ENCODE peak calls at places on chromosomes 5 and 9, in five cellular contexts. One of them, this sample, is unnamed.

GRCh38 chr5:91219803-91220371 is 163.2 kb downstream of the ARRDC3 start:
- DNase-seq in nephron progenitor cell: no peak
- DNase-seq in endothelial cell: peak
- DNase-seq in fibroblast of lung: peak
- DNase-seq in RWPE1: no peak
- DNase-seq in this sample: no peak

GRCh38 chr9:99819484-99820329 is 2.0 kb upstream of the NR4A3 start:
- DNase-seq in nephron progenitor cell: peak
- DNase-seq in endothelial cell: peak
- DNase-seq in fibroblast of lung: peak
- DNase-seq in RWPE1: peak
- DNase-seq in this sample: peak

GRCh38 chr9:93188426-93189368 is 4.8 kb downstream of the WNK2 start:
- DNase-seq in nephron progenitor cell: no peak
- DNase-seq in fibroblast of lung: no peak
- DNase-seq in RWPE1: no peak
- DNase-seq in endothelial cell: no peak
- DNase-seq in this sample: peak

GRCh38 chr5:976849-977751 is 31.5 kb upstream of the NKD2 start:
- DNase-seq in fibroblast of lung: no peak
- DNase-seq in endothelial cell: no peak
- DNase-seq in nephron progenitor cell: no peak
- DNase-seq in RWPE1: no peak
- DNase-seq in this sample: no peak

GRCh38 chr9:751137-752051 is 90.1 kb upstream of the DMRT1 start:
- DNase-seq in nephron progenitor cell: peak
- DNase-seq in fibroblast of lung: no peak
- DNase-seq in RWPE1: no peak
- DNase-seq in endothelial cell: no peak
- DNase-seq in this sample: no peak

GRCh38 chr9:100354121-100354800 is 1.5 kb upstream of the TEX10 start:
- DNase-seq in RWPE1: no peak
- DNase-seq in endothelial cell: no peak
- DNase-seq in fibroblast of lung: no peak
- DNase-seq in nephron progenitor cell: no peak
- DNase-seq in this sample: no peak

GRCh38 chr5:10703676-10704075 is 57.4 kb downstream of the DAP start:
- DNase-seq in RWPE1: no peak
- DNase-seq in fibroblast of lung: no peak
- DNase-seq in endothelial cell: no peak
- DNase-seq in nephron progenitor cell: no peak
- DNase-seq in this sample: no peak

GRCh38 chr9:126166291-126166690 is 160.3 kb upstream of the MVB12B start:
- DNase-seq in fibroblast of lung: no peak
- DNase-seq in RWPE1: no peak
- DNase-seq in endothelial cell: no peak
- DNase-seq in nephron progenitor cell: no peak
- DNase-seq in this sample: no peak

GRCh38 chr5:117249086-117249815 is 674.6 kb upstream of the SEMA6A start:
- DNase-seq in fibroblast of lung: no peak
- DNase-seq in nephron progenitor cell: no peak
- DNase-seq in RWPE1: no peak
- DNase-seq in endothelial cell: no peak
- DNase-seq in this sample: no peak

GRCh38 chr9:127572961-127573727 is 38.9 kb upstream of the STXBP1 start:
- DNase-seq in nephron progenitor cell: no peak
- DNase-seq in fibroblast of lung: peak
- DNase-seq in RWPE1: no peak
- DNase-seq in endothelial cell: no peak
- DNase-seq in this sample: no peak

GRCh38 chr5:72152506-72152905 is 45.2 kb downstream of the MAP1B start:
- DNase-seq in fibroblast of lung: no peak
- DNase-seq in nephron progenitor cell: no peak
- DNase-seq in RWPE1: no peak
- DNase-seq in endothelial cell: no peak
- DNase-seq in this sample: no peak

GRCh38 chr9:97570899-97571298 is 62.3 kb downstream of the TSTD2 start:
- DNase-seq in fibroblast of lung: no peak
- DNase-seq in RWPE1: no peak
- DNase-seq in endothelial cell: no peak
- DNase-seq in nephron progenitor cell: no peak
- DNase-seq in this sample: no peak

GRCh38 chr9:94870793-94871558 is 144.5 kb downstream of the AOPEP start:
- DNase-seq in fibroblast of lung: no peak
- DNase-seq in RWPE1: peak
- DNase-seq in endothelial cell: no peak
- DNase-seq in nephron progenitor cell: no peak
- DNase-seq in this sample: no peak

GRCh38 chr5:137186759-137187461 is 312.2 kb downstream of the SPOCK1 start:
- DNase-seq in fibroblast of lung: no peak
- DNase-seq in RWPE1: peak
- DNase-seq in nephron progenitor cell: no peak
- DNase-seq in endothelial cell: no peak
- DNase-seq in this sample: no peak

GRCh38 chr5:111655169-111655924 is 101.6 kb downstream of the NREP start:
- DNase-seq in RWPE1: peak
- DNase-seq in nephron progenitor cell: no peak
- DNase-seq in endothelial cell: no peak
- DNase-seq in fibroblast of lung: peak
- DNase-seq in this sample: no peak

GRCh38 chr5:94432499-94432898 is 185.9 kb downstream of the KIAA0825 start:
- DNase-seq in fibroblast of lung: peak
- DNase-seq in endothelial cell: no peak
- DNase-seq in RWPE1: no peak
- DNase-seq in nephron progenitor cell: no peak
- DNase-seq in this sample: no peak

GRCh38 chr5:912356-913091 is 19.8 kb downstream of the TRIP13 start:
- DNase-seq in RWPE1: peak
- DNase-seq in endothelial cell: no peak
- DNase-seq in fibroblast of lung: peak
- DNase-seq in nephron progenitor cell: no peak
- DNase-seq in this sample: no peak

GRCh38 chr5:148751025-148751424 is 75.4 kb upstream of the ADRB2 start:
- DNase-seq in nephron progenitor cell: no peak
- DNase-seq in RWPE1: no peak
- DNase-seq in fibroblast of lung: no peak
- DNase-seq in endothelial cell: no peak
- DNase-seq in this sample: no peak

GRCh38 chr5:88695232-88695631 is 187.8 kb downstream of the MEF2C start:
- DNase-seq in nephron progenitor cell: no peak
- DNase-seq in endothelial cell: no peak
- DNase-seq in fibroblast of lung: no peak
- DNase-seq in RWPE1: no peak
- DNase-seq in this sample: no peak

GRCh38 chr5:2549902-2550301 is 201.6 kb downstream of the IRX2 start:
- DNase-seq in endothelial cell: no peak
- DNase-seq in RWPE1: no peak
- DNase-seq in nephron progenitor cell: no peak
- DNase-seq in fibroblast of lung: no peak
- DNase-seq in this sample: no peak

GRCh38 chr5:40410231-40410861 is 269.4 kb upstream of the PTGER4 start:
- DNase-seq in nephron progenitor cell: no peak
- DNase-seq in RWPE1: peak
- DNase-seq in fibroblast of lung: peak
- DNase-seq in endothelial cell: no peak
- DNase-seq in this sample: no peak

GRCh38 chr9:108569624-108570023 is 286.2 kb downstream of the ACTL7B start:
- DNase-seq in nephron progenitor cell: no peak
- DNase-seq in RWPE1: peak
- DNase-seq in endothelial cell: no peak
- DNase-seq in fibroblast of lung: peak
- DNase-seq in this sample: peak

GRCh38 chr9:88535226-88535931 is 401 bp downstream of the NXNL2 start:
- DNase-seq in RWPE1: no peak
- DNase-seq in nephron progenitor cell: peak
- DNase-seq in fibroblast of lung: no peak
- DNase-seq in endothelial cell: peak
- DNase-seq in this sample: peak

GRCh38 chr5:173925449-173926071 is 37.4 kb downstream of the CPEB4 start:
- DNase-seq in endothelial cell: peak
- DNase-seq in fibroblast of lung: peak
- DNase-seq in nephron progenitor cell: peak
- DNase-seq in RWPE1: peak
- DNase-seq in this sample: peak

GRCh38 chr5:139022528-139022927 is 147.4 kb upstream of the LRRTM2 start:
- DNase-seq in RWPE1: peak
- DNase-seq in nephron progenitor cell: no peak
- DNase-seq in endothelial cell: no peak
- DNase-seq in fibroblast of lung: no peak
- DNase-seq in this sample: no peak

GRCh38 chr5:141529002-141529401 is 40.1 kb downstream of the PCDHGC5 start:
- DNase-seq in nephron progenitor cell: no peak
- DNase-seq in endothelial cell: no peak
- DNase-seq in RWPE1: no peak
- DNase-seq in fibroblast of lung: peak
- DNase-seq in this sample: no peak

GRCh38 chr9:123952631-123953147 is 22.8 kb upstream of the DENND1A start:
- DNase-seq in nephron progenitor cell: no peak
- DNase-seq in fibroblast of lung: no peak
- DNase-seq in endothelial cell: no peak
- DNase-seq in RWPE1: no peak
- DNase-seq in this sample: no peak

GRCh38 chr9:107178302-107178701 is 104.8 kb upstream of the RAD23B start:
- DNase-seq in RWPE1: no peak
- DNase-seq in nephron progenitor cell: no peak
- DNase-seq in endothelial cell: no peak
- DNase-seq in fibroblast of lung: peak
- DNase-seq in this sample: no peak

DNA sequence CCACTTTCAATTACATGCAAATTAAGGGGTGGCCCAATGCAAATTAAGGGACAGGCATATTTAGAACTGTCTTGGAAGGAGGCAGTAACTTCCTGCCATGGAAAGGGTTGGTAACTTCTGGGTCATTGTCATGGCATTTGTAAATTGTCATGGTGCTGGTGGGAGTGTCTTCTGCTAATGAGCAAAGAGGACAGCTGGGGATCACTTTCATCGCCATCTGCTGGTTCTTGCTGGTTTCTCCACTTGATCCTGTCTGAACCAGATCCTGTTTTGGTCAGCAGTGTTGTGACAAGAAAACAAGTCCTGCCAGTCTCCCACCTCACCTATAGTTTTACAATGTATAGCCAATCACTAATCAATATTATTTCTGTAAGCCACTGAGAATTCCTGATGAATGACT is 23.4 kb upstream of the UGT3A2 start:
- DNase-seq in fibroblast of lung: peak
- DNase-seq in nephron progenitor cell: no peak
- DNase-seq in endothelial cell: peak
- DNase-seq in RWPE1: no peak
- DNase-seq in this sample: peak
- TF ChIP-seq CTCF in fibroblast of lung: peak
- TF ChIP-seq CTCF in nephron progenitor cell: no peak
- TF ChIP-seq CTCF in endothelial cell: peak
- TF ChIP-seq CTCF in RWPE1: no peak
- TF ChIP-seq CTCF in this sample: no peak

GRCh38 chr5:61435368-61435767 is 103.3 kb downstream of the ZSWIM6 start:
- DNase-seq in nephron progenitor cell: no peak
- DNase-seq in endothelial cell: no peak
- DNase-seq in RWPE1: no peak
- DNase-seq in fibroblast of lung: no peak
- DNase-seq in this sample: no peak

GRCh38 chr5:61440086-61440485 is 108.0 kb downstream of the ZSWIM6 start:
- DNase-seq in endothelial cell: no peak
- DNase-seq in RWPE1: no peak
- DNase-seq in nephron progenitor cell: no peak
- DNase-seq in fibroblast of lung: no peak
- DNase-seq in this sample: no peak

GRCh38 chr5:61441742-61442141 is 109.7 kb downstream of the ZSWIM6 start:
- DNase-seq in nephron progenitor cell: no peak
- DNase-seq in RWPE1: no peak
- DNase-seq in endothelial cell: no peak
- DNase-seq in fibroblast of lung: no peak
- DNase-seq in this sample: no peak

GRCh38 chr5:61440596-61440995 is 108.5 kb downstream of the ZSWIM6 start:
- DNase-seq in fibroblast of lung: no peak
- DNase-seq in RWPE1: peak
- DNase-seq in endothelial cell: no peak
- DNase-seq in nephron progenitor cell: no peak
- DNase-seq in this sample: no peak
- TF ChIP-seq CTCF in fibroblast of lung: no peak
- TF ChIP-seq CTCF in RWPE1: no peak
- TF ChIP-seq CTCF in endothelial cell: no peak
- TF ChIP-seq CTCF in nephron progenitor cell: no peak
- TF ChIP-seq CTCF in this sample: no peak

GRCh38 chr9:2161661-2162060 is 146.5 kb downstream of the SMARCA2 start:
- DNase-seq in RWPE1: no peak
- DNase-seq in fibroblast of lung: no peak
- DNase-seq in nephron progenitor cell: no peak
- DNase-seq in endothelial cell: no peak
- DNase-seq in this sample: no peak

GRCh38 chr9:2164268-2164667 is 149.1 kb downstream of the SMARCA2 start:
- DNase-seq in endothelial cell: no peak
- DNase-seq in fibroblast of lung: no peak
- DNase-seq in nephron progenitor cell: no peak
- DNase-seq in RWPE1: no peak
- DNase-seq in this sample: no peak

GRCh38 chr9:2159521-2160417 is 144.6 kb downstream of the SMARCA2 start:
- DNase-seq in fibroblast of lung: peak
- DNase-seq in nephron progenitor cell: no peak
- DNase-seq in endothelial cell: no peak
- DNase-seq in RWPE1: no peak
- DNase-seq in this sample: no peak

GRCh38 chr9:2166219-2166618 is 151.1 kb downstream of the SMARCA2 start:
- DNase-seq in RWPE1: no peak
- DNase-seq in fibroblast of lung: no peak
- DNase-seq in nephron progenitor cell: no peak
- DNase-seq in endothelial cell: no peak
- DNase-seq in this sample: no peak

GRCh38 chr9:2163231-2163885 is 148.2 kb downstream of the SMARCA2 start:
- DNase-seq in endothelial cell: no peak
- DNase-seq in nephron progenitor cell: no peak
- DNase-seq in fibroblast of lung: no peak
- DNase-seq in RWPE1: no peak
- DNase-seq in this sample: no peak
- TF ChIP-seq CTCF in endothelial cell: no peak
- TF ChIP-seq CTCF in nephron progenitor cell: no peak
- TF ChIP-seq CTCF in fibroblast of lung: no peak
- TF ChIP-seq CTCF in RWPE1: no peak
- TF ChIP-seq CTCF in this sample: no peak

DNA sequence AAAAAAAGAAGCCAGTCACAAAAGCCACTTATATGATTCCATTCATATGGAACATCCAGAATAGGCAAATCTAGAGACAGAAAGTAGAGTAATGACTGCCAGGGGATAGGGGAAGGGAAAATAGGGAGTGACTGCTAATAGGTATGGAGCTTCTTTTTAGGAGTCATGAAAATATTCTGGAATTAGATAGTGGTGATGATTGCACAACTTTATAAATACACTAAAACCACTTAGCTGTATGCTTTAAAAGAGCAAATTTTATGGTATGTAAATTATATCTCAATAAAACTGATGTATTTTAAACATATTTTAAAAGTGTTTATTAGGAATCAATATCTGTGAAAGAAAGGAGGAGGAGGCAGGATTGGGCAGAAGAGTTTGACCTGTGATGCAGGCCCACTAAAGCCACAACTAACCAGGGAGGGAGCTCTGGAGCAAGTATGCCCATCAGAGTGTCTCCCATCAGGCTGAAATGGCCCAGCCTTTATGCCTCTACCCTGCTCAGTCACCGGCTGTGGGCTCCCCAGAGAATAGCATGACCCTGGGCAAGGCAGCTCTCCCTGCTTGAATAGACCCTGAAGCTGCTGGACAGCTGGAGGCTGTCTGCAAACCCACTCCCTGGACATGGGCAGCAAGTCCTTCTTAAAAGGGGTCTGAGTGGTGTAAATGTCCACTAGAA is 96.0 kb upstream of the SLC44A1 start:
- DNase-seq in endothelial cell: peak
- DNase-seq in nephron progenitor cell: peak
- DNase-seq in fibroblast of lung: no peak
- DNase-seq in RWPE1: no peak
- DNase-seq in this sample: peak
- TF ChIP-seq CTCF in endothelial cell: no peak
- TF ChIP-seq CTCF in nephron progenitor cell: no peak
- TF ChIP-seq CTCF in fibroblast of lung: peak
- TF ChIP-seq CTCF in RWPE1: no peak
- TF ChIP-seq CTCF in this sample: no peak